ENCODE peak calls at places on chromosomes 7 and 10, in five cellular contexts. C is GM23338, N is K562, T is A549, Q is GM12878. M is an unnamed sample.

GRCh38 chr7:148854975-148855374 is 29.1 kb downstream of the EZH2 start:
- DNase-seq in C (no peak), Q (no peak), N (no peak), T (no peak), M (no peak)

GRCh38 chr10:110284262-110284661 is 20.5 kb downstream of the SMNDC1 start:
- DNase-seq in N (no peak), C (no peak), Q (no peak), T (no peak), M (no peak)

GRCh38 chr7:1709281-1709680 is 39.2 kb downstream of the ELFN1 start:
- DNase-seq in C (no peak), T (no peak), N (no peak), Q (no peak), M (no peak)

GRCh38 chr10:114042895-114043531 is 653 bp upstream of the ADRB1 start:
- DNase-seq in T (peak), N (no peak), C (peak), Q (no peak), M (no peak)

GRCh38 chr7:104956753-104957450 is 57.1 kb upstream of the KMT2E start:
- DNase-seq in Q (peak), T (no peak), N (no peak), C (no peak), M (no peak)

GRCh38 chr10:28331821-28332220 is 29.0 kb upstream of the MPP7 start:
- DNase-seq in Q (no peak), N (no peak), C (no peak), T (no peak), M (no peak)

GRCh38 chr10:79137826-79138225 is 69.1 kb downstream of the ZMIZ1 start:
- DNase-seq in C (no peak), T (no peak), N (no peak), Q (peak), M (no peak)

GRCh38 chr7:17460665-17461064 is 162.2 kb downstream of the AHR start:
- DNase-seq in C (peak), N (no peak), T (no peak), Q (no peak), M (no peak)

GRCh38 chr7:124765401-124766352 is at the start of gene GPR37:
- DNase-seq in Q (no peak), C (peak), T (peak), N (peak), M (no peak)

GRCh38 chr7:85102813-85103350 is 84.0 kb downstream of the SEMA3D start:
- DNase-seq in C (no peak), T (no peak), Q (no peak), N (no peak), M (no peak)

GRCh38 chr7:24354456-24354855 is 70.5 kb downstream of the NPY start:
- DNase-seq in C (no peak), T (no peak), Q (no peak), N (no peak), M (no peak)

GRCh38 chr10:91887075-91887899 is 22.0 kb downstream of the FGFBP3 start:
- DNase-seq in T (peak), Q (no peak), C (peak), N (no peak), M (peak)
- TF ChIP-seq JUNB in T (no peak), Q (no peak), C (no peak), N (no peak), M (no peak)

GRCh38 chr10:122421054-122421625 is 33.3 kb upstream of the ARMS2 start:
- DNase-seq in Q (no peak), T (no peak), N (no peak), C (no peak), M (no peak)

GRCh38 chr10:122419016-122419415 is 35.4 kb upstream of the ARMS2 start:
- DNase-seq in Q (no peak), C (no peak), T (no peak), N (no peak), M (no peak)

GRCh38 chr10:122420624-122421007 is 33.8 kb upstream of the ARMS2 start:
- DNase-seq in T (no peak), Q (no peak), N (no peak), C (no peak), M (no peak)

GRCh38 chr10:122421747-122422146 is 32.7 kb upstream of the ARMS2 start:
- DNase-seq in C (no peak), T (no peak), N (no peak), Q (no peak), M (no peak)

DNA sequence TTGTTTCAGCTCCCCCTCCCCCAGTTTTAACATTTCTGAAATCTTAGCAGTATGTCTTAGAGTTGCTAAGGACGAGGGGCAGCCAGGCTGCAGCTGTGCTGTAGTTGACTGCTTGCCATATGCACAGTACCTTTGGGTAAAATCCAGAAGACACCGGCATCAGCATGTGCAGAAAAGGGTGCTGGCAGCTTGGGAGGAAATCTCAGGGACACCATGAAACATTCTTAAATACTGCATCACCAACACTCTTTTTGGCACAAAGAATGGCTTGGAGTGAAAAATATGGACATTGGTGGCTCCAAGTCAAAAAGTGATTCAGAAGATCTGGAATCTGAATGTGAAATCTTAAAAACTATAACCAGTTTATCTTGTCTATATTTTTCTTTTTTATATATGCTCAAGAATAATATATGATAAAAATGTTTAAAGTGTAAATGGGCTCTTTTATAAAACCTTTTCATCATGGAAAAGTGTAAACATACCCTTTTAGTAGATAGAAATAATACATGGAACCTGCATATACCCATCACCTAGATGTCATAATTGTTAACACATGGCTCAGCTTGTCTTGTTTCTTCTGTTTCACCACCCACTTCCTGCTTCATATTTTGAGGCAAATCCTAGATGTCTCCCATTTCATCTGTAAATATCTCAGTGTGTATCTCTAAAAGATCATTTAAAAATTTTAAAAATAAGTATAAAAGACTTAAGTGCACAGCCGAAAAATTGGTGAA is 34.4 kb upstream of the ARMS2 start:
- DNase-seq in C (no peak), Q (no peak), T (no peak), N (no peak), M (no peak)
- TF ChIP-seq JUNB in C (no peak), Q (no peak), T (no peak), N (no peak), M (no peak)

DNA sequence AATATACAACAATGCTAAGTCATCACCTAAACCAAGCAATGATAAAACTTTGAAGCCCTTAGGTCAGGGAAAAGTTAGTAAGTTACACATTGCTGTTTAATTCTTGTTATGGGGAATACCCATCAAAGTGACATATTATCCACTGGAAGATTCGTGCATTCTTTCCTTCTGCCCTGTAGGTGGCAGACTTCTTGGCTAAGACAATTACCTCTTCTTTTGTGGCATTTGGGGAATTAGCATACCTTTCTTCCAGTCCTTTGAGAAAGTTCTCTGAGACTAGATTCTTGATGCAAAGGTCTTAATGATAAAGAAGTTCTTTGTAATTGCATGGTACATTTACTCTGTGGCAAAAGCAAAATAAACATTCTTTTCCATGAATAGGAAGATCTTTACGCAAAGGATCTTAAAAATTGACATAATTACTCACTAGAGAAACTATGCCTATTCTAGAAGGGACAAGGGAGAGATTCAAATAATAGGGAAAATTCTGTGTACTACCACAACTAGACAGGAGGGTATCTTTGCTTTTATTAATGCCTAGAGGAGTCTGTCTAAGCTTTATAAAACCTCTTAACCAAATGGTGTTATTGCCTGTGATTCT is 395.9 kb downstream of the GRM8 start:
- DNase-seq in N (no peak), Q (no peak), C (peak), T (peak), M (peak)
- TF ChIP-seq JUNB in N (no peak), Q (no peak), C (no peak), T (no peak), M (no peak)

GRCh38 chr7:6444516-6445269 is 3.1 kb downstream of the DAGLB start:
- DNase-seq in Q (no peak), N (no peak), C (no peak), T (no peak), M (no peak)

GRCh38 chr7:6443372-6443941 is 4.3 kb downstream of the DAGLB start:
- DNase-seq in Q (no peak), N (no peak), T (peak), C (no peak), M (peak)

GRCh38 chr7:6438427-6438826 is 9.3 kb downstream of the DAGLB start:
- DNase-seq in Q (no peak), T (no peak), N (no peak), C (no peak), M (no peak)

GRCh38 chr7:6440381-6440780 is 7.4 kb downstream of the DAGLB start:
- DNase-seq in N (no peak), Q (no peak), C (peak), T (no peak), M (no peak)

GRCh38 chr7:6442114-6442513 is 5.6 kb downstream of the DAGLB start:
- DNase-seq in T (no peak), C (no peak), Q (no peak), N (no peak), M (no peak)
- TF ChIP-seq JUNB in T (no peak), C (no peak), Q (no peak), N (no peak), M (no peak)

GRCh38 chr7:4650471-4651047 is 31.5 kb upstream of the FOXK1 start:
- DNase-seq in T (no peak), Q (no peak), C (peak), N (no peak), M (peak)
- TF ChIP-seq JUNB in T (no peak), Q (no peak), C (no peak), N (no peak), M (no peak)

GRCh38 chr10:71887767-71888166 is 36.7 kb upstream of the PSAP start:
- DNase-seq in N (no peak), T (no peak), Q (no peak), C (no peak), M (no peak)

GRCh38 chr10:71888248-71888622 is 37.2 kb upstream of the PSAP start:
- DNase-seq in Q (no peak), T (no peak), N (no peak), C (no peak), M (no peak)

GRCh38 chr10:71891437-71891836 is 40.4 kb upstream of the PSAP start:
- DNase-seq in Q (no peak), C (no peak), T (no peak), N (no peak), M (no peak)

GRCh38 chr10:71889388-71889987 is 38.4 kb upstream of the PSAP start:
- DNase-seq in C (peak), T (no peak), N (no peak), Q (no peak), M (no peak)

GRCh38 chr10:71888623-71889387 is 37.8 kb upstream of the PSAP start:
- DNase-seq in N (peak), T (peak), C (peak), Q (peak), M (no peak)
- TF ChIP-seq JUNB in N (no peak), T (no peak), C (no peak), Q (no peak), M (no peak)

DNA sequence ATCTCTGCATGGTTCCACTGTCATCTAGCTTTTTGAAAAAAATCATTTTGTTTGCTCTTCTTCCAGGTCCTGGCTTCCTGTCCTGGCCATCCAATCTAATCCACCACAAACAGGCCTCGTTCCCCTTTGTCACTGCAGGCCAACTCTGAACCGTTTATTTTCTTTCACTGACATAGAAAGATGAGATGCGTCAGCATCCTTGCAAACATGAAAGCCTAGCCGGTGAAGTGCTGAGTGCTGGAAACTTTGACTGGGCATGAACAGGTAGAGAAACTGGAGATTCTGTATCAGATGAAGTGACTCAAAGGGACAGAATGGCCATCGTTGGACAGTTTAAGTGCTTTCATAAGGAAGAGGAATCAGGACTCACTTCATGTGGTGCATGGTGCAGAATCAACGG is 1247.8 kb downstream of the TYW1 start:
- DNase-seq in T (no peak), Q (no peak), C (no peak), N (no peak), M (no peak)
- TF ChIP-seq JUNB in T (no peak), Q (no peak), C (no peak), N (no peak), M (no peak)